ENCODE peak calls at places on chromosomes 12 and 14, in nine cellular contexts. One of them, this sample, is unnamed.

GRCh38 chr12:53049582-53050318 is at the start of gene TNS2:
- DNase-seq in left ventricle myocardium inferior: peak
- DNase-seq in PC-9: peak
- DNase-seq in GM23338: peak
- DNase-seq in cardiac muscle cell: peak
- DNase-seq in lung: peak
- DNase-seq in endothelial cell of umbilical vein: peak
- DNase-seq in fibroblast of lung: peak
- DNase-seq in AG04450: no peak
- DNase-seq in this sample: peak

GRCh38 chr14:94532462-94532861 is 23.2 kb upstream of the SERPINA12 start:
- DNase-seq in GM23338: no peak
- DNase-seq in cardiac muscle cell: no peak
- DNase-seq in fibroblast of lung: peak
- DNase-seq in left ventricle myocardium inferior: no peak
- DNase-seq in PC-9: no peak
- DNase-seq in lung: no peak
- DNase-seq in AG04450: no peak
- DNase-seq in endothelial cell of umbilical vein: no peak
- DNase-seq in this sample: no peak

GRCh38 chr12:92601680-92602079 is 101.1 kb upstream of the PLEKHG7 start:
- DNase-seq in AG04450: no peak
- DNase-seq in cardiac muscle cell: no peak
- DNase-seq in GM23338: no peak
- DNase-seq in PC-9: no peak
- DNase-seq in fibroblast of lung: no peak
- DNase-seq in lung: no peak
- DNase-seq in left ventricle myocardium inferior: no peak
- DNase-seq in endothelial cell of umbilical vein: no peak
- DNase-seq in this sample: no peak

GRCh38 chr12:57518920-57519757 is 1.2 kb downstream of the DDIT3 start:
- DNase-seq in endothelial cell of umbilical vein: no peak
- DNase-seq in AG04450: no peak
- DNase-seq in lung: peak
- DNase-seq in GM23338: peak
- DNase-seq in fibroblast of lung: peak
- DNase-seq in PC-9: no peak
- DNase-seq in cardiac muscle cell: no peak
- DNase-seq in left ventricle myocardium inferior: no peak
- DNase-seq in this sample: peak

GRCh38 chr14:88269816-88270416 is 53.2 kb downstream of the KCNK10 start:
- DNase-seq in GM23338: peak
- DNase-seq in fibroblast of lung: no peak
- DNase-seq in lung: no peak
- DNase-seq in cardiac muscle cell: no peak
- DNase-seq in endothelial cell of umbilical vein: no peak
- DNase-seq in PC-9: no peak
- DNase-seq in left ventricle myocardium inferior: no peak
- DNase-seq in AG04450: no peak
- DNase-seq in this sample: no peak

GRCh38 chr12:107242189-107242588 is 148.8 kb upstream of the CRY1 start:
- DNase-seq in endothelial cell of umbilical vein: peak
- DNase-seq in AG04450: no peak
- DNase-seq in left ventricle myocardium inferior: no peak
- DNase-seq in GM23338: peak
- DNase-seq in fibroblast of lung: peak
- DNase-seq in PC-9: no peak
- DNase-seq in cardiac muscle cell: peak
- DNase-seq in lung: no peak
- DNase-seq in this sample: no peak

GRCh38 chr14:74980398-74980745 is 22.3 kb upstream of the EIF2B2 start:
- DNase-seq in endothelial cell of umbilical vein: peak
- DNase-seq in PC-9: no peak
- DNase-seq in AG04450: no peak
- DNase-seq in left ventricle myocardium inferior: no peak
- DNase-seq in lung: no peak
- DNase-seq in cardiac muscle cell: no peak
- DNase-seq in GM23338: no peak
- DNase-seq in fibroblast of lung: peak
- DNase-seq in this sample: no peak

GRCh38 chr12:131959137-131959536 is 9.4 kb downstream of the EP400 start:
- DNase-seq in left ventricle myocardium inferior: no peak
- DNase-seq in fibroblast of lung: no peak
- DNase-seq in cardiac muscle cell: no peak
- DNase-seq in AG04450: no peak
- DNase-seq in PC-9: no peak
- DNase-seq in lung: no peak
- DNase-seq in GM23338: no peak
- DNase-seq in endothelial cell of umbilical vein: no peak
- DNase-seq in this sample: no peak

GRCh38 chr12:57105011-57105753 is 6.0 kb downstream of the STAT6 start:
- DNase-seq in PC-9: no peak
- DNase-seq in AG04450: no peak
- DNase-seq in left ventricle myocardium inferior: no peak
- DNase-seq in endothelial cell of umbilical vein: no peak
- DNase-seq in fibroblast of lung: no peak
- DNase-seq in GM23338: no peak
- DNase-seq in cardiac muscle cell: no peak
- DNase-seq in lung: no peak
- DNase-seq in this sample: no peak

GRCh38 chr12:112111931-112112330 is 3.3 kb upstream of the NAA25 start:
- DNase-seq in GM23338: no peak
- DNase-seq in cardiac muscle cell: no peak
- DNase-seq in lung: peak
- DNase-seq in endothelial cell of umbilical vein: no peak
- DNase-seq in PC-9: no peak
- DNase-seq in fibroblast of lung: no peak
- DNase-seq in AG04450: no peak
- DNase-seq in left ventricle myocardium inferior: no peak
- DNase-seq in this sample: no peak

DNA sequence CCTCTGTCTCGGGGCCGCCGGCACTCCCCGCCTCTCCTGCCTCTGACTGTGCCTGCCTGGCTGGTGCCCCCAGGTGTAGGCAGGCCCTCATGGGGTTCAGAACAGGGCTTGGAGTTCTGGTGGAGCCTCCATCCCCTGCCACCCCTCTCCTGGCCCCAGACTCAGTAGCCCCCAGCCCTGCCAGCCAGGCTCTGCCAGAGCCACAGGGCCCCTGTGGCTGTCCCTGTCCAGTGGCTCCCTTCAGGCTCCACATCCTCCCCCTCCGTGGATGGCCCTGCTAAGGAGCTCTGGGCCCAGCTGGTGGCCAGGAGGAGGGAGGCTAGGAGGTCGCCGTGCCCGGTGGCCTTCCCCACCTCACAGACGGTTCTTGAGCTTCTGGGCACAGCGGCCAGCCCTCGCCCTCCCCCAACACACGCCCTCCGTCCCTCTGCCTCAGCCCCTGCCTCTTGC is 12.5 kb downstream of the TRMT61A start:
- DNase-seq in cardiac muscle cell: no peak
- DNase-seq in left ventricle myocardium inferior: no peak
- DNase-seq in lung: no peak
- DNase-seq in GM23338: no peak
- DNase-seq in PC-9: no peak
- DNase-seq in fibroblast of lung: no peak
- DNase-seq in AG04450: no peak
- DNase-seq in endothelial cell of umbilical vein: no peak
- DNase-seq in this sample: no peak
- H3K27ac ChIP-seq in cardiac muscle cell: no peak
- H3K27ac ChIP-seq in left ventricle myocardium inferior: peak
- H3K27ac ChIP-seq in lung: no peak
- H3K27ac ChIP-seq in GM23338: no peak
- H3K27ac ChIP-seq in PC-9: peak
- H3K27ac ChIP-seq in fibroblast of lung: peak
- H3K27ac ChIP-seq in AG04450: no peak
- H3K27ac ChIP-seq in endothelial cell of umbilical vein: no peak
- H3K27ac ChIP-seq in this sample: peak

GRCh38 chr14:90758959-90759358 is 57.3 kb downstream of the TTC7B start:
- DNase-seq in cardiac muscle cell: no peak
- DNase-seq in lung: no peak
- DNase-seq in fibroblast of lung: no peak
- DNase-seq in PC-9: no peak
- DNase-seq in left ventricle myocardium inferior: peak
- DNase-seq in endothelial cell of umbilical vein: peak
- DNase-seq in GM23338: no peak
- DNase-seq in AG04450: no peak
- DNase-seq in this sample: peak
- H3K4me3 ChIP-seq in cardiac muscle cell: no peak
- H3K4me3 ChIP-seq in lung: no peak
- H3K4me3 ChIP-seq in fibroblast of lung: peak
- H3K4me3 ChIP-seq in PC-9: peak
- H3K4me3 ChIP-seq in left ventricle myocardium inferior: peak
- H3K4me3 ChIP-seq in endothelial cell of umbilical vein: no peak
- H3K4me3 ChIP-seq in GM23338: peak
- H3K4me3 ChIP-seq in AG04450: peak
- H3K4me3 ChIP-seq in this sample: peak

GRCh38 chr12:6199531-6200265 is 502 bp upstream of the CD9 start:
- DNase-seq in AG04450: no peak
- DNase-seq in left ventricle myocardium inferior: no peak
- DNase-seq in fibroblast of lung: peak
- DNase-seq in endothelial cell of umbilical vein: peak
- DNase-seq in GM23338: peak
- DNase-seq in lung: peak
- DNase-seq in PC-9: no peak
- DNase-seq in cardiac muscle cell: peak
- DNase-seq in this sample: peak

GRCh38 chr12:6200266-6201198 is at the start of gene CD9:
- DNase-seq in cardiac muscle cell: peak
- DNase-seq in endothelial cell of umbilical vein: peak
- DNase-seq in left ventricle myocardium inferior: peak
- DNase-seq in lung: peak
- DNase-seq in GM23338: peak
- DNase-seq in fibroblast of lung: no peak
- DNase-seq in PC-9: peak
- DNase-seq in AG04450: no peak
- DNase-seq in this sample: peak

GRCh38 chr12:6197996-6198395 is 2.2 kb upstream of the CD9 start:
- DNase-seq in PC-9: no peak
- DNase-seq in AG04450: no peak
- DNase-seq in fibroblast of lung: no peak
- DNase-seq in lung: no peak
- DNase-seq in cardiac muscle cell: no peak
- DNase-seq in left ventricle myocardium inferior: no peak
- DNase-seq in GM23338: peak
- DNase-seq in endothelial cell of umbilical vein: no peak
- DNase-seq in this sample: peak

GRCh38 chr12:6198556-6198955 is 1.6 kb upstream of the CD9 start:
- DNase-seq in lung: no peak
- DNase-seq in GM23338: no peak
- DNase-seq in left ventricle myocardium inferior: no peak
- DNase-seq in fibroblast of lung: no peak
- DNase-seq in PC-9: no peak
- DNase-seq in endothelial cell of umbilical vein: no peak
- DNase-seq in AG04450: no peak
- DNase-seq in cardiac muscle cell: no peak
- DNase-seq in this sample: no peak

GRCh38 chr12:6199211-6199530 is 1.0 kb upstream of the CD9 start:
- DNase-seq in endothelial cell of umbilical vein: no peak
- DNase-seq in AG04450: no peak
- DNase-seq in fibroblast of lung: no peak
- DNase-seq in cardiac muscle cell: no peak
- DNase-seq in lung: no peak
- DNase-seq in GM23338: no peak
- DNase-seq in left ventricle myocardium inferior: no peak
- DNase-seq in PC-9: no peak
- DNase-seq in this sample: no peak
- H3K27ac ChIP-seq in endothelial cell of umbilical vein: peak
- H3K27ac ChIP-seq in AG04450: no peak
- H3K27ac ChIP-seq in fibroblast of lung: no peak
- H3K27ac ChIP-seq in cardiac muscle cell: no peak
- H3K27ac ChIP-seq in lung: peak
- H3K27ac ChIP-seq in GM23338: peak
- H3K27ac ChIP-seq in left ventricle myocardium inferior: peak
- H3K27ac ChIP-seq in PC-9: no peak
- H3K27ac ChIP-seq in this sample: peak

GRCh38 chr12:116241157-116241772 is 36.2 kb downstream of the MED13L start:
- DNase-seq in cardiac muscle cell: no peak
- DNase-seq in PC-9: no peak
- DNase-seq in endothelial cell of umbilical vein: peak
- DNase-seq in AG04450: no peak
- DNase-seq in fibroblast of lung: no peak
- DNase-seq in left ventricle myocardium inferior: no peak
- DNase-seq in lung: no peak
- DNase-seq in GM23338: no peak
- DNase-seq in this sample: no peak

GRCh38 chr12:116238149-116238548 is 39.3 kb downstream of the MED13L start:
- DNase-seq in lung: no peak
- DNase-seq in endothelial cell of umbilical vein: no peak
- DNase-seq in left ventricle myocardium inferior: no peak
- DNase-seq in GM23338: no peak
- DNase-seq in AG04450: no peak
- DNase-seq in cardiac muscle cell: no peak
- DNase-seq in fibroblast of lung: no peak
- DNase-seq in PC-9: no peak
- DNase-seq in this sample: no peak

GRCh38 chr12:116236986-116237385 is 40.5 kb downstream of the MED13L start:
- DNase-seq in left ventricle myocardium inferior: no peak
- DNase-seq in cardiac muscle cell: no peak
- DNase-seq in AG04450: no peak
- DNase-seq in PC-9: no peak
- DNase-seq in endothelial cell of umbilical vein: no peak
- DNase-seq in fibroblast of lung: peak
- DNase-seq in lung: no peak
- DNase-seq in GM23338: no peak
- DNase-seq in this sample: no peak

GRCh38 chr12:116233669-116234068 is 43.8 kb downstream of the MED13L start:
- DNase-seq in endothelial cell of umbilical vein: peak
- DNase-seq in left ventricle myocardium inferior: no peak
- DNase-seq in lung: no peak
- DNase-seq in cardiac muscle cell: no peak
- DNase-seq in GM23338: no peak
- DNase-seq in fibroblast of lung: peak
- DNase-seq in PC-9: no peak
- DNase-seq in AG04450: no peak
- DNase-seq in this sample: no peak

GRCh38 chr12:116236148-116236731 is 41.3 kb downstream of the MED13L start:
- DNase-seq in AG04450: no peak
- DNase-seq in endothelial cell of umbilical vein: peak
- DNase-seq in PC-9: peak
- DNase-seq in GM23338: peak
- DNase-seq in lung: no peak
- DNase-seq in cardiac muscle cell: peak
- DNase-seq in fibroblast of lung: peak
- DNase-seq in left ventricle myocardium inferior: peak
- DNase-seq in this sample: peak
- H3K4me3 ChIP-seq in AG04450: no peak
- H3K4me3 ChIP-seq in endothelial cell of umbilical vein: no peak
- H3K4me3 ChIP-seq in PC-9: no peak
- H3K4me3 ChIP-seq in GM23338: no peak
- H3K4me3 ChIP-seq in lung: no peak
- H3K4me3 ChIP-seq in cardiac muscle cell: no peak
- H3K4me3 ChIP-seq in fibroblast of lung: no peak
- H3K4me3 ChIP-seq in left ventricle myocardium inferior: no peak
- H3K4me3 ChIP-seq in this sample: no peak

GRCh38 chr14:23565626-23566025 is 2.0 kb downstream of the AP1G2 start:
- DNase-seq in PC-9: no peak
- DNase-seq in GM23338: no peak
- DNase-seq in AG04450: no peak
- DNase-seq in left ventricle myocardium inferior: no peak
- DNase-seq in cardiac muscle cell: no peak
- DNase-seq in fibroblast of lung: no peak
- DNase-seq in endothelial cell of umbilical vein: no peak
- DNase-seq in lung: no peak
- DNase-seq in this sample: no peak
- H3K27ac ChIP-seq in PC-9: no peak
- H3K27ac ChIP-seq in GM23338: no peak
- H3K27ac ChIP-seq in AG04450: no peak
- H3K27ac ChIP-seq in left ventricle myocardium inferior: no peak
- H3K27ac ChIP-seq in cardiac muscle cell: no peak
- H3K27ac ChIP-seq in fibroblast of lung: no peak
- H3K27ac ChIP-seq in endothelial cell of umbilical vein: no peak
- H3K27ac ChIP-seq in lung: no peak
- H3K27ac ChIP-seq in this sample: no peak

GRCh38 chr14:58722433-58722832 is 84.7 kb downstream of the DACT1 start:
- DNase-seq in GM23338: no peak
- DNase-seq in AG04450: no peak
- DNase-seq in endothelial cell of umbilical vein: no peak
- DNase-seq in cardiac muscle cell: no peak
- DNase-seq in left ventricle myocardium inferior: no peak
- DNase-seq in fibroblast of lung: no peak
- DNase-seq in lung: no peak
- DNase-seq in PC-9: no peak
- DNase-seq in this sample: no peak
- H3K4me3 ChIP-seq in GM23338: no peak
- H3K4me3 ChIP-seq in AG04450: no peak
- H3K4me3 ChIP-seq in endothelial cell of umbilical vein: no peak
- H3K4me3 ChIP-seq in cardiac muscle cell: no peak
- H3K4me3 ChIP-seq in left ventricle myocardium inferior: no peak
- H3K4me3 ChIP-seq in fibroblast of lung: no peak
- H3K4me3 ChIP-seq in lung: no peak
- H3K4me3 ChIP-seq in PC-9: no peak
- H3K4me3 ChIP-seq in this sample: no peak